ENCODE peak calls at places on chromosomes 11 and 22, in four cellular contexts. D, T, P and B are unnamed samples.

GRCh38 chr11:121544956-121545355 is 92.2 kb upstream of the SORL1-AS1 start:
- DNase-seq in P (no peak), D (no peak), T (no peak), B (no peak)

GRCh38 chr11:119885067-119885466 is 156.1 kb upstream of the NECTIN1 start:
- DNase-seq in D (no peak), T (no peak), P (no peak), B (no peak)

GRCh38 chr11:57094206-57094940 is 87.4 kb upstream of the LRRC55 start:
- DNase-seq in D (no peak), P (no peak), T (no peak), B (no peak)

GRCh38 chr11:13760115-13760514 is 91.6 kb downstream of the FAR1 start:
- DNase-seq in D (no peak), P (no peak), T (no peak), B (no peak)

GRCh38 chr11:104609297-104609696 is 289.0 kb downstream of the CASP12 start:
- DNase-seq in P (no peak), T (peak; percentile 57), D (peak; percentile 51), B (no peak)

GRCh38 chr22:33329398-33329797 is 271.2 kb upstream of the SYN3 start:
- DNase-seq in D (no peak), P (no peak), T (no peak), B (no peak)

GRCh38 chr11:57200937-57201336 is 19.2 kb downstream of the LRRC55 start:
- DNase-seq in D (no peak), P (no peak), T (no peak), B (no peak)

GRCh38 chr11:69546735-69547370 is 65.4 kb downstream of the LINC01488 start:
- DNase-seq in P (no peak), T (no peak), D (no peak), B (no peak)

GRCh38 chr11:40183073-40184064 is 1276.1 kb downstream of the LRRC4C start:
- DNase-seq in T (no peak), P (no peak), D (no peak), B (no peak)

GRCh38 chr11:77080643-77081210 is 14.0 kb downstream of the CAPN5 start:
- DNase-seq in D (no peak), T (no peak), P (peak; percentile 17), B (no peak)

GRCh38 chr11:105719073-105719846 is 109.4 kb downstream of the GRIA4 start:
- DNase-seq in D (peak; percentile 2), P (no peak), T (no peak), B (no peak)

GRCh38 chr22:43451651-43452050 is 39.8 kb downstream of the MPPED1 start:
- DNase-seq in P (no peak), D (no peak), T (no peak), B (no peak)

GRCh38 chr11:47130541-47130940 is 46.1 kb downstream of the ARFGAP2 start:
- DNase-seq in D (no peak), T (no peak), P (no peak), B (no peak)

GRCh38 chr11:19802773-19803293 is 90.2 kb downstream of the NAV2 start:
- DNase-seq in P (no peak), T (no peak), D (no peak), B (no peak)

GRCh38 chr11:82924522-82925224 is 23.1 kb downstream of the DDIAS start:
- DNase-seq in P (no peak), D (no peak), T (no peak), B (no peak)

GRCh38 chr11:73376803-73377629 is 817 bp downstream of the RELT start:
- DNase-seq in D (peak; percentile 90), P (peak; percentile 67), T (peak; percentile 52), B (peak; percentile 58)

GRCh38 chr11:105298174-105298573 is 158.6 kb upstream of the CARD18 start:
- DNase-seq in D (no peak), P (no peak), T (no peak), B (no peak)

GRCh38 chr11:131951146-131951545 is 580.7 kb downstream of the NTM start:
- DNase-seq in P (no peak), T (no peak), D (no peak), B (no peak)

GRCh38 chr22:46564084-46564714 is 26.8 kb upstream of the CELSR1 start:
- DNase-seq in P (no peak), D (no peak), T (no peak), B (no peak)

GRCh38 chr22:23036684-23037428 is 33.5 kb upstream of the GNAZ start:
- DNase-seq in T (no peak), D (no peak), P (no peak), B (no peak)

GRCh38 chr22:40400173-40400572 is 29.8 kb downstream of the SGSM3 start:
- DNase-seq in D (no peak), T (no peak), P (no peak), B (no peak)

GRCh38 chr11:122598971-122599370 is 56.6 kb upstream of the UBASH3B start:
- DNase-seq in P (no peak), D (peak; percentile 3), T (no peak), B (no peak)

GRCh38 chr11:2825886-2826678 is 59.5 kb downstream of the CDKN1C start:
- DNase-seq in T (no peak), P (peak; percentile 75), D (peak; percentile 93), B (peak; percentile 94)

GRCh38 chr11:35783803-35784202 is 121.2 kb downstream of the TRIM44 start:
- DNase-seq in D (no peak), P (no peak), T (no peak), B (no peak)

GRCh38 chr11:124277207-124277606 is 21.0 kb downstream of the OR8G5 start:
- DNase-seq in T (no peak), P (no peak), D (no peak), B (no peak)